ENCODE peak calls at places on chromosomes 7 and 10, in five cellular contexts. One of them, this sample, is unnamed.

GRCh38 chr10:112744525-112744924 is 205.5 kb upstream of the TCF7L2 start:
- DNase-seq in stimulated activated CD4-positive, alpha-beta T cell treated with anti-CD3 and anti-CD28 coated beads, Interleukin-2, amount 100 ng/mL, for 48 hours: no peak
- DNase-seq in PC-3: no peak
- DNase-seq in activated naive CD4-positive, alpha-beta T cell: no peak
- DNase-seq in naive thymus-derived CD4-positive, alpha-beta T cell: no peak
- DNase-seq in this sample: no peak

GRCh38 chr10:49600781-49601400 is 9.2 kb upstream of the SLC18A3 start:
- DNase-seq in activated naive CD4-positive, alpha-beta T cell: no peak
- DNase-seq in naive thymus-derived CD4-positive, alpha-beta T cell: no peak
- DNase-seq in stimulated activated CD4-positive, alpha-beta T cell treated with anti-CD3 and anti-CD28 coated beads, Interleukin-2, amount 100 ng/mL, for 48 hours: no peak
- DNase-seq in PC-3: no peak
- DNase-seq in this sample: no peak

GRCh38 chr7:123622660-123623386 is 21.2 kb downstream of the ASB15 start:
- DNase-seq in activated naive CD4-positive, alpha-beta T cell: no peak
- DNase-seq in stimulated activated CD4-positive, alpha-beta T cell treated with anti-CD3 and anti-CD28 coated beads, Interleukin-2, amount 100 ng/mL, for 48 hours: no peak
- DNase-seq in PC-3: no peak
- DNase-seq in naive thymus-derived CD4-positive, alpha-beta T cell: no peak
- DNase-seq in this sample: no peak

GRCh38 chr10:113080621-113081229 is 130.7 kb downstream of the TCF7L2 start:
- DNase-seq in activated naive CD4-positive, alpha-beta T cell: no peak
- DNase-seq in naive thymus-derived CD4-positive, alpha-beta T cell: no peak
- DNase-seq in stimulated activated CD4-positive, alpha-beta T cell treated with anti-CD3 and anti-CD28 coated beads, Interleukin-2, amount 100 ng/mL, for 48 hours: no peak
- DNase-seq in PC-3: no peak
- DNase-seq in this sample: no peak

GRCh38 chr7:155983176-155983815 is 171.0 kb upstream of the SHH start:
- DNase-seq in naive thymus-derived CD4-positive, alpha-beta T cell: no peak
- DNase-seq in PC-3: no peak
- DNase-seq in activated naive CD4-positive, alpha-beta T cell: no peak
- DNase-seq in stimulated activated CD4-positive, alpha-beta T cell treated with anti-CD3 and anti-CD28 coated beads, Interleukin-2, amount 100 ng/mL, for 48 hours: no peak
- DNase-seq in this sample: no peak

GRCh38 chr10:133050376-133050775 is 37.3 kb upstream of the ADGRA1 start:
- DNase-seq in stimulated activated CD4-positive, alpha-beta T cell treated with anti-CD3 and anti-CD28 coated beads, Interleukin-2, amount 100 ng/mL, for 48 hours: no peak
- DNase-seq in PC-3: no peak
- DNase-seq in activated naive CD4-positive, alpha-beta T cell: no peak
- DNase-seq in naive thymus-derived CD4-positive, alpha-beta T cell: no peak
- DNase-seq in this sample: no peak

GRCh38 chr10:99612167-99612831 is 7.9 kb downstream of the SLC25A28 start:
- DNase-seq in PC-3: peak
- DNase-seq in naive thymus-derived CD4-positive, alpha-beta T cell: peak
- DNase-seq in stimulated activated CD4-positive, alpha-beta T cell treated with anti-CD3 and anti-CD28 coated beads, Interleukin-2, amount 100 ng/mL, for 48 hours: no peak
- DNase-seq in activated naive CD4-positive, alpha-beta T cell: no peak
- DNase-seq in this sample: no peak

GRCh38 chr10:70578371-70578947 is 24.1 kb downstream of the PRF1 start:
- DNase-seq in PC-3: peak
- DNase-seq in activated naive CD4-positive, alpha-beta T cell: no peak
- DNase-seq in stimulated activated CD4-positive, alpha-beta T cell treated with anti-CD3 and anti-CD28 coated beads, Interleukin-2, amount 100 ng/mL, for 48 hours: peak
- DNase-seq in naive thymus-derived CD4-positive, alpha-beta T cell: peak
- DNase-seq in this sample: no peak

GRCh38 chr7:155809947-155810606 is 2.2 kb downstream of the SHH start:
- DNase-seq in naive thymus-derived CD4-positive, alpha-beta T cell: no peak
- DNase-seq in activated naive CD4-positive, alpha-beta T cell: no peak
- DNase-seq in stimulated activated CD4-positive, alpha-beta T cell treated with anti-CD3 and anti-CD28 coated beads, Interleukin-2, amount 100 ng/mL, for 48 hours: no peak
- DNase-seq in PC-3: no peak
- DNase-seq in this sample: no peak

GRCh38 chr7:1058821-1059199 is 14.5 kb downstream of the GPR146 start:
- DNase-seq in stimulated activated CD4-positive, alpha-beta T cell treated with anti-CD3 and anti-CD28 coated beads, Interleukin-2, amount 100 ng/mL, for 48 hours: no peak
- DNase-seq in PC-3: no peak
- DNase-seq in activated naive CD4-positive, alpha-beta T cell: no peak
- DNase-seq in naive thymus-derived CD4-positive, alpha-beta T cell: no peak
- DNase-seq in this sample: no peak

GRCh38 chr10:58254644-58255043 is 13.1 kb downstream of the IPMK start:
- DNase-seq in activated naive CD4-positive, alpha-beta T cell: no peak
- DNase-seq in PC-3: no peak
- DNase-seq in naive thymus-derived CD4-positive, alpha-beta T cell: no peak
- DNase-seq in stimulated activated CD4-positive, alpha-beta T cell treated with anti-CD3 and anti-CD28 coated beads, Interleukin-2, amount 100 ng/mL, for 48 hours: no peak
- DNase-seq in this sample: no peak

GRCh38 chr10:4141471-4141870 is 356.5 kb upstream of the KLF6 start:
- DNase-seq in PC-3: no peak
- DNase-seq in naive thymus-derived CD4-positive, alpha-beta T cell: no peak
- DNase-seq in stimulated activated CD4-positive, alpha-beta T cell treated with anti-CD3 and anti-CD28 coated beads, Interleukin-2, amount 100 ng/mL, for 48 hours: no peak
- DNase-seq in activated naive CD4-positive, alpha-beta T cell: no peak
- DNase-seq in this sample: no peak

GRCh38 chr10:99369126-99369525 is 40.0 kb downstream of the CNNM1 start:
- DNase-seq in naive thymus-derived CD4-positive, alpha-beta T cell: no peak
- DNase-seq in stimulated activated CD4-positive, alpha-beta T cell treated with anti-CD3 and anti-CD28 coated beads, Interleukin-2, amount 100 ng/mL, for 48 hours: no peak
- DNase-seq in PC-3: no peak
- DNase-seq in activated naive CD4-positive, alpha-beta T cell: no peak
- DNase-seq in this sample: no peak

GRCh38 chr7:112173214-112173905 is 32.8 kb downstream of the DOCK4 start:
- DNase-seq in PC-3: no peak
- DNase-seq in activated naive CD4-positive, alpha-beta T cell: no peak
- DNase-seq in naive thymus-derived CD4-positive, alpha-beta T cell: no peak
- DNase-seq in stimulated activated CD4-positive, alpha-beta T cell treated with anti-CD3 and anti-CD28 coated beads, Interleukin-2, amount 100 ng/mL, for 48 hours: no peak
- DNase-seq in this sample: no peak

GRCh38 chr7:110786576-110786975 is 304.4 kb upstream of the LRRN3 start:
- DNase-seq in activated naive CD4-positive, alpha-beta T cell: no peak
- DNase-seq in naive thymus-derived CD4-positive, alpha-beta T cell: no peak
- DNase-seq in stimulated activated CD4-positive, alpha-beta T cell treated with anti-CD3 and anti-CD28 coated beads, Interleukin-2, amount 100 ng/mL, for 48 hours: no peak
- DNase-seq in PC-3: no peak
- DNase-seq in this sample: no peak

GRCh38 chr7:50382455-50382854 is 67.7 kb downstream of the FIGNL1 start:
- DNase-seq in naive thymus-derived CD4-positive, alpha-beta T cell: no peak
- DNase-seq in stimulated activated CD4-positive, alpha-beta T cell treated with anti-CD3 and anti-CD28 coated beads, Interleukin-2, amount 100 ng/mL, for 48 hours: no peak
- DNase-seq in PC-3: no peak
- DNase-seq in activated naive CD4-positive, alpha-beta T cell: no peak
- DNase-seq in this sample: no peak

GRCh38 chr7:1368150-1368681 is 91.1 kb downstream of the MICALL2 start:
- DNase-seq in naive thymus-derived CD4-positive, alpha-beta T cell: no peak
- DNase-seq in activated naive CD4-positive, alpha-beta T cell: no peak
- DNase-seq in stimulated activated CD4-positive, alpha-beta T cell treated with anti-CD3 and anti-CD28 coated beads, Interleukin-2, amount 100 ng/mL, for 48 hours: no peak
- DNase-seq in PC-3: no peak
- DNase-seq in this sample: no peak

GRCh38 chr10:102393411-102394078 is 2.0 kb upstream of the NFKB2 start:
- DNase-seq in stimulated activated CD4-positive, alpha-beta T cell treated with anti-CD3 and anti-CD28 coated beads, Interleukin-2, amount 100 ng/mL, for 48 hours: no peak
- DNase-seq in activated naive CD4-positive, alpha-beta T cell: no peak
- DNase-seq in PC-3: no peak
- DNase-seq in naive thymus-derived CD4-positive, alpha-beta T cell: no peak
- DNase-seq in this sample: no peak

GRCh38 chr7:148394582-148394981 is 196.0 kb upstream of the C7orf33 start:
- DNase-seq in PC-3: no peak
- DNase-seq in activated naive CD4-positive, alpha-beta T cell: no peak
- DNase-seq in naive thymus-derived CD4-positive, alpha-beta T cell: no peak
- DNase-seq in stimulated activated CD4-positive, alpha-beta T cell treated with anti-CD3 and anti-CD28 coated beads, Interleukin-2, amount 100 ng/mL, for 48 hours: no peak
- DNase-seq in this sample: no peak

GRCh38 chr7:77958436-77958835 is 159.9 kb downstream of the PHTF2 start:
- DNase-seq in PC-3: no peak
- DNase-seq in naive thymus-derived CD4-positive, alpha-beta T cell: no peak
- DNase-seq in stimulated activated CD4-positive, alpha-beta T cell treated with anti-CD3 and anti-CD28 coated beads, Interleukin-2, amount 100 ng/mL, for 48 hours: no peak
- DNase-seq in activated naive CD4-positive, alpha-beta T cell: no peak
- DNase-seq in this sample: no peak

GRCh38 chr10:3048114-3049019 is 19.0 kb upstream of the PFKP start:
- DNase-seq in activated naive CD4-positive, alpha-beta T cell: no peak
- DNase-seq in stimulated activated CD4-positive, alpha-beta T cell treated with anti-CD3 and anti-CD28 coated beads, Interleukin-2, amount 100 ng/mL, for 48 hours: no peak
- DNase-seq in PC-3: no peak
- DNase-seq in naive thymus-derived CD4-positive, alpha-beta T cell: no peak
- DNase-seq in this sample: no peak